ENCODE peak calls at places on chromosomes 1 and 21, in ten cellular contexts. Q is stimulated activated CD4-positive, alpha-beta T cell treated with anti-CD3 and anti-CD28 coated beads, Interleukin-2, amount 100 ng/mL, for 48 hours; R is posterior vena cava; O is nucleus accumbens; B is mesenchymal stem cell; Z is mucosa of descending colon; L is DMS153; J is breast epithelium; F is left ventricle myocardium inferior; X is activated naive CD4-positive, alpha-beta T cell. Y is an unnamed sample.

GRCh38 chr1:85494957-85495266 is 30.0 kb upstream of the DDAH1 start:
- DNase-seq in O (no peak), F (no peak), Q (no peak), X (no peak), J (no peak), R (no peak), L (no peak), Z (no peak), B (peak; percentile 50), Y (no peak)

GRCh38 chr1:241635556-241636179 is 4.5 kb downstream of the CHML start:
- DNase-seq in B (no peak), J (no peak), F (no peak), Q (no peak), X (no peak), R (no peak), L (no peak), O (no peak), Z (no peak), Y (no peak)

GRCh38 chr1:24927886-24928630 is 2.0 kb downstream of the RUNX3 start:
- DNase-seq in L (no peak), O (no peak), X (no peak), R (no peak), F (no peak), Q (no peak), J (no peak), B (peak; percentile 41), Z (no peak), Y (no peak)

GRCh38 chr1:10696977-10697376 is 99.5 kb downstream of the CASZ1 start:
- DNase-seq in O (no peak), X (no peak), Z (no peak), F (no peak), L (no peak), Q (peak; percentile 18), B (peak; percentile 25), J (no peak), R (no peak), Y (no peak)

GRCh38 chr1:27785763-27786162 is 12.7 kb downstream of the STX12 start:
- DNase-seq in Q (no peak), L (no peak), X (no peak), B (peak; percentile 18), F (no peak), J (no peak), Z (no peak), R (no peak), O (no peak), Y (no peak)

GRCh38 chr1:222097646-222098045 is 355.8 kb upstream of the DUSP10 start:
- DNase-seq in R (no peak), Q (no peak), L (no peak), O (no peak), F (no peak), Z (no peak), J (no peak), X (no peak), B (no peak), Y (no peak)

GRCh38 chr1:93448983-93449805 is 1.3 kb downstream of the FNBP1L start:
- DNase-seq in L (peak; percentile 44), O (no peak), F (no peak), Q (no peak), R (no peak), Z (peak; percentile 78), X (no peak), J (peak; percentile 38), B (peak; percentile 55), Y (peak; percentile 44)

GRCh38 chr1:46684670-46685069 is 13.0 kb downstream of the TEX38 start:
- DNase-seq in R (no peak), Z (no peak), O (no peak), F (no peak), J (no peak), X (no peak), L (no peak), B (no peak), Q (no peak), Y (no peak)

GRCh38 chr1:245469734-245470133 is 314.9 kb downstream of the KIF26B start:
- DNase-seq in L (no peak), R (no peak), Z (no peak), B (no peak), O (no peak), F (no peak), J (no peak), Q (no peak), X (no peak), Y (no peak)

GRCh38 chr1:22780696-22781095 is 70.1 kb downstream of the EPHB2 start:
- DNase-seq in J (no peak), Q (peak; percentile 1), R (no peak), L (no peak), O (no peak), Z (peak; percentile 67), F (no peak), B (peak; percentile 29), X (no peak), Y (no peak)

GRCh38 chr1:199857103-199857502 is 170.4 kb upstream of the NR5A2 start:
- DNase-seq in X (no peak), J (no peak), R (no peak), Q (no peak), B (peak; percentile 50), F (no peak), L (no peak), O (no peak), Z (no peak), Y (no peak)

GRCh38 chr1:203593723-203594122 is 32.9 kb upstream of the ATP2B4 start:
- DNase-seq in X (peak; percentile 61), L (no peak), R (no peak), Q (peak; percentile 42), Z (peak; percentile 73), J (no peak), F (no peak), B (peak; percentile 96), O (no peak), Y (no peak)

GRCh38 chr1:156560585-156561163 is 11.7 kb downstream of the IQGAP3 start:
- DNase-seq in L (no peak), X (no peak), B (no peak), F (no peak), O (no peak), J (no peak), Q (no peak), Z (no peak), R (no peak), Y (no peak)

GRCh38 chr1:155540000-155540874 is 22.4 kb downstream of the ASH1L start:
- DNase-seq in B (no peak), L (no peak), Z (no peak), O (no peak), J (no peak), R (no peak), F (no peak), Q (no peak), X (no peak), Y (no peak)

GRCh38 chr1:237672748-237673147 is 218.0 kb downstream of the ZP4 start:
- DNase-seq in L (no peak), R (no peak), Q (no peak), O (no peak), B (no peak), J (no peak), X (no peak), Z (no peak), F (no peak), Y (peak; percentile 77)

GRCh38 chr21:33401617-33401967 is 1.6 kb upstream of the IFNGR2 start:
- DNase-seq in L (no peak), X (no peak), B (peak; percentile 21), F (no peak), Q (no peak), Z (no peak), R (no peak), O (no peak), J (peak; percentile 50), Y (no peak)

GRCh38 chr1:90821793-90822359 is 104.8 kb upstream of the BARHL2 start:
- DNase-seq in Z (no peak), J (no peak), B (no peak), F (no peak), X (no peak), R (no peak), O (no peak), L (no peak), Q (no peak), Y (no peak)

GRCh38 chr21:34179204-34179935 is 106.0 kb downstream of the MRPS6 start:
- DNase-seq in F (no peak), J (no peak), Z (no peak), X (no peak), O (no peak), B (no peak), L (no peak), Q (no peak), R (no peak), Y (no peak)

GRCh38 chr1:78292361-78292760 is 198.4 kb upstream of the PTGFR start:
- DNase-seq in X (no peak), F (no peak), J (no peak), O (no peak), L (no peak), B (peak; percentile 22), R (no peak), Q (no peak), Z (no peak), Y (no peak)